ENCODE peak calls at places on chromosomes 12 and 14, in nine cellular contexts. One of them, this sample, is unnamed.

GRCh38 chr14:102663031-102663430 is 70.6 kb downstream of the RCOR1 start:
- DNase-seq in NCI-H2081: no peak
- DNase-seq in WTC11: peak
- DNase-seq in psoas muscle: no peak
- DNase-seq in retina: no peak
- DNase-seq in T-helper 1 cell: no peak
- DNase-seq in BJ: no peak
- DNase-seq in iPS DF 19.7: peak
- DNase-seq in posterior vena cava: no peak
- DNase-seq in this sample: no peak

GRCh38 chr12:123491481-123491880 is 33.5 kb downstream of the SNRNP35 start:
- DNase-seq in T-helper 1 cell: no peak
- DNase-seq in posterior vena cava: no peak
- DNase-seq in retina: no peak
- DNase-seq in psoas muscle: no peak
- DNase-seq in BJ: no peak
- DNase-seq in WTC11: no peak
- DNase-seq in NCI-H2081: no peak
- DNase-seq in iPS DF 19.7: no peak
- DNase-seq in this sample: no peak

GRCh38 chr14:104749958-104750529 is 2.9 kb upstream of the SIVA1 start:
- DNase-seq in retina: no peak
- DNase-seq in iPS DF 19.7: no peak
- DNase-seq in posterior vena cava: no peak
- DNase-seq in NCI-H2081: no peak
- DNase-seq in psoas muscle: peak
- DNase-seq in T-helper 1 cell: no peak
- DNase-seq in WTC11: no peak
- DNase-seq in BJ: peak
- DNase-seq in this sample: no peak

GRCh38 chr12:72472350-72472749 is 200.2 kb downstream of the TRHDE start:
- DNase-seq in NCI-H2081: no peak
- DNase-seq in iPS DF 19.7: no peak
- DNase-seq in T-helper 1 cell: no peak
- DNase-seq in psoas muscle: no peak
- DNase-seq in BJ: no peak
- DNase-seq in posterior vena cava: no peak
- DNase-seq in WTC11: no peak
- DNase-seq in retina: no peak
- DNase-seq in this sample: no peak

GRCh38 chr14:30227436-30227835 is 299.8 kb upstream of the PRKD1 start:
- DNase-seq in posterior vena cava: no peak
- DNase-seq in psoas muscle: peak
- DNase-seq in retina: no peak
- DNase-seq in WTC11: no peak
- DNase-seq in BJ: no peak
- DNase-seq in NCI-H2081: no peak
- DNase-seq in iPS DF 19.7: no peak
- DNase-seq in T-helper 1 cell: no peak
- DNase-seq in this sample: no peak

GRCh38 chr12:101803978-101804377 is 26.8 kb downstream of the GNPTAB start:
- DNase-seq in WTC11: no peak
- DNase-seq in posterior vena cava: no peak
- DNase-seq in BJ: no peak
- DNase-seq in psoas muscle: no peak
- DNase-seq in T-helper 1 cell: no peak
- DNase-seq in retina: no peak
- DNase-seq in NCI-H2081: no peak
- DNase-seq in iPS DF 19.7: no peak
- DNase-seq in this sample: no peak

GRCh38 chr12:63915105-63915830 is 70.8 kb downstream of the SRGAP1 start:
- DNase-seq in NCI-H2081: peak
- DNase-seq in T-helper 1 cell: no peak
- DNase-seq in iPS DF 19.7: no peak
- DNase-seq in WTC11: no peak
- DNase-seq in psoas muscle: no peak
- DNase-seq in BJ: no peak
- DNase-seq in retina: peak
- DNase-seq in posterior vena cava: no peak
- DNase-seq in this sample: no peak

GRCh38 chr12:52645120-52645761 is 6.8 kb downstream of the KRT2 start:
- DNase-seq in retina: no peak
- DNase-seq in posterior vena cava: no peak
- DNase-seq in psoas muscle: no peak
- DNase-seq in WTC11: no peak
- DNase-seq in T-helper 1 cell: no peak
- DNase-seq in iPS DF 19.7: no peak
- DNase-seq in BJ: no peak
- DNase-seq in NCI-H2081: no peak
- DNase-seq in this sample: no peak

GRCh38 chr14:64604854-64605253 is 55.1 kb downstream of the PPP1R36 start:
- DNase-seq in iPS DF 19.7: no peak
- DNase-seq in WTC11: no peak
- DNase-seq in BJ: no peak
- DNase-seq in posterior vena cava: no peak
- DNase-seq in retina: peak
- DNase-seq in psoas muscle: no peak
- DNase-seq in NCI-H2081: no peak
- DNase-seq in T-helper 1 cell: no peak
- DNase-seq in this sample: no peak

GRCh38 chr12:107461222-107461980 is 224.2 kb upstream of the PWP1 start:
- DNase-seq in psoas muscle: no peak
- DNase-seq in NCI-H2081: no peak
- DNase-seq in WTC11: no peak
- DNase-seq in iPS DF 19.7: no peak
- DNase-seq in BJ: peak
- DNase-seq in T-helper 1 cell: no peak
- DNase-seq in posterior vena cava: no peak
- DNase-seq in retina: no peak
- DNase-seq in this sample: no peak

GRCh38 chr14:104445086-104445485 is 134.5 kb upstream of the C14orf180 start:
- DNase-seq in posterior vena cava: peak
- DNase-seq in T-helper 1 cell: no peak
- DNase-seq in WTC11: no peak
- DNase-seq in retina: peak
- DNase-seq in iPS DF 19.7: no peak
- DNase-seq in BJ: no peak
- DNase-seq in psoas muscle: no peak
- DNase-seq in NCI-H2081: no peak
- DNase-seq in this sample: no peak

GRCh38 chr14:61950340-61950739 is 188.1 kb downstream of the SNAPC1 start:
- DNase-seq in posterior vena cava: no peak
- DNase-seq in psoas muscle: no peak
- DNase-seq in T-helper 1 cell: no peak
- DNase-seq in WTC11: no peak
- DNase-seq in iPS DF 19.7: no peak
- DNase-seq in retina: peak
- DNase-seq in NCI-H2081: no peak
- DNase-seq in BJ: no peak
- DNase-seq in this sample: no peak

GRCh38 chr14:24296341-24297157 is 3.0 kb downstream of the DHRS1 start:
- DNase-seq in psoas muscle: peak
- DNase-seq in NCI-H2081: peak
- DNase-seq in WTC11: peak
- DNase-seq in posterior vena cava: no peak
- DNase-seq in retina: peak
- DNase-seq in BJ: peak
- DNase-seq in T-helper 1 cell: peak
- DNase-seq in iPS DF 19.7: no peak
- DNase-seq in this sample: no peak

GRCh38 chr12:115440438-115440837 is 756.5 kb upstream of the TBX3 start:
- DNase-seq in WTC11: no peak
- DNase-seq in BJ: peak
- DNase-seq in T-helper 1 cell: no peak
- DNase-seq in retina: no peak
- DNase-seq in psoas muscle: peak
- DNase-seq in NCI-H2081: no peak
- DNase-seq in iPS DF 19.7: no peak
- DNase-seq in posterior vena cava: no peak
- DNase-seq in this sample: no peak

GRCh38 chr12:70661762-70662161 is 24.5 kb upstream of the PTPRB start:
- DNase-seq in BJ: peak
- DNase-seq in T-helper 1 cell: no peak
- DNase-seq in posterior vena cava: no peak
- DNase-seq in retina: no peak
- DNase-seq in WTC11: no peak
- DNase-seq in psoas muscle: no peak
- DNase-seq in NCI-H2081: no peak
- DNase-seq in iPS DF 19.7: no peak
- DNase-seq in this sample: no peak

GRCh38 chr14:93973607-93974006 is 2.8 kb downstream of the ASB2 start:
- DNase-seq in T-helper 1 cell: no peak
- DNase-seq in BJ: no peak
- DNase-seq in psoas muscle: peak
- DNase-seq in retina: no peak
- DNase-seq in iPS DF 19.7: no peak
- DNase-seq in WTC11: no peak
- DNase-seq in posterior vena cava: no peak
- DNase-seq in NCI-H2081: no peak
- DNase-seq in this sample: no peak

GRCh38 chr14:22391908-22392307 is 197.1 kb downstream of the DAD1 start:
- DNase-seq in NCI-H2081: no peak
- DNase-seq in retina: peak
- DNase-seq in WTC11: peak
- DNase-seq in psoas muscle: no peak
- DNase-seq in iPS DF 19.7: peak
- DNase-seq in BJ: no peak
- DNase-seq in posterior vena cava: no peak
- DNase-seq in T-helper 1 cell: no peak
- DNase-seq in this sample: no peak

GRCh38 chr12:102120886-102121285 is 903 bp downstream of the PARPBP start:
- DNase-seq in BJ: no peak
- DNase-seq in retina: no peak
- DNase-seq in T-helper 1 cell: no peak
- DNase-seq in NCI-H2081: peak
- DNase-seq in psoas muscle: no peak
- DNase-seq in iPS DF 19.7: no peak
- DNase-seq in WTC11: no peak
- DNase-seq in posterior vena cava: no peak
- DNase-seq in this sample: no peak